ENCODE peak calls at places on chromosomes 12 and 14, in nine cellular contexts. N is GM23338, B is stomach, G is breast epithelium, E is spleen, W is HCT116, I is vagina, M is upper lobe of left lung, U is Panc1. C is an unnamed sample.

GRCh38 chr12:115478505-115478904 is 794.5 kb upstream of the TBX3 start:
- DNase-seq in N (no peak), B (no peak), G (no peak), E (no peak), W (no peak), I (peak), M (no peak), U (no peak), C (no peak)

GRCh38 chr12:92030618-92031017 is 115.0 kb downstream of the BTG1 start:
- DNase-seq in N (no peak), B (peak), G (peak), E (peak), W (no peak), I (no peak), M (peak), U (no peak), C (no peak)

GRCh38 chr14:57957441-57957840 is 91.5 kb upstream of the SLC35F4 start:
- DNase-seq in N (no peak), B (no peak), G (no peak), E (no peak), W (no peak), I (no peak), M (no peak), U (no peak), C (no peak)

GRCh38 chr14:43207189-43207588 is 1299.9 kb downstream of the FSCB start:
- DNase-seq in N (no peak), B (no peak), G (no peak), E (no peak), W (no peak), I (no peak), M (no peak), U (no peak), C (no peak)

GRCh38 chr14:54208751-54209150 is 188.1 kb upstream of the CDKN3 start:
- DNase-seq in N (no peak), B (no peak), G (no peak), E (no peak), W (no peak), I (no peak), M (no peak), U (no peak), C (no peak)

GRCh38 chr14:104425171-104425681 is 154.3 kb upstream of the C14orf180 start:
- DNase-seq in N (no peak), B (no peak), G (no peak), E (no peak), W (no peak), I (peak), M (no peak), U (no peak), C (no peak)

GRCh38 chr12:81502912-81503695 is 256.0 kb downstream of the PPFIA2 start:
- DNase-seq in N (no peak), B (no peak), G (no peak), E (no peak), W (no peak), I (no peak), M (no peak), U (no peak), C (no peak)

GRCh38 chr12:60577607-60578006 is 981.8 kb downstream of the SLC16A7 start:
- DNase-seq in N (no peak), B (no peak), G (no peak), E (no peak), W (no peak), I (no peak), M (no peak), U (no peak), C (no peak)

GRCh38 chr14:97976861-97977260 is 1179.7 kb downstream of the VRK1 start:
- DNase-seq in N (no peak), B (no peak), G (no peak), E (no peak), W (no peak), I (no peak), M (peak), U (no peak), C (no peak)

GRCh38 chr12:18546399-18546798 is 191.4 kb downstream of the PLCZ1 start:
- DNase-seq in N (no peak), B (no peak), G (no peak), E (no peak), W (no peak), I (no peak), M (no peak), U (no peak), C (no peak)

GRCh38 chr14:106459971-106460730 is 933.8 kb downstream of the TMEM121 start:
- DNase-seq in N (peak), B (no peak), G (no peak), E (no peak), W (no peak), I (no peak), M (no peak), U (no peak), C (peak)

GRCh38 chr14:106460916-106461315 is 934.5 kb downstream of the TMEM121 start:
- DNase-seq in N (no peak), B (no peak), G (no peak), E (no peak), W (no peak), I (no peak), M (no peak), U (no peak), C (no peak)

DNA sequence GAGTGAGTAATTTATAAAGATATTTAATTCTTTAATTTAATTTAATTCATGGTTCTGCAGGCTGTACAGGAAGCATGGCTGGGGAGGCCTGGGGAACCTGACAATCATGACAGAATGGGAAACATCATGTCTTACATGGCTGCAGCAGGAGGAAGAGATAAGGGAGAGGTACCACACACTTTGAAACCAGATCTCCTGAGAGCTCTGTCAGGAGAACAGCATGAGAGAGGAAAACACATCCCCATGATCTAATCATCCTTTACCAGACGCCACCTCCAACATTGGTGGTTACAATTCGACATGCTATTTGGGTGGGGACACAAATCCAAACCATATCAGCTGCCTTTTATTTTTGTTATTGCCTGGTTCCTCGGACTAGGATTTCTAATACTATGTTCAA is 928.6 kb downstream of the TMEM121 start:
- DNase-seq in N (no peak), B (no peak), G (no peak), E (no peak), W (no peak), I (no peak), M (no peak), U (no peak), C (no peak)
- TF ChIP-seq POLR2AphosphoS5 in N (no peak), B (no peak), G (no peak), E (no peak), W (no peak), I (no peak), M (no peak), U (no peak), C (no peak)

GRCh38 chr14:55276736-55277135 is 5.5 kb downstream of the FBXO34 start:
- DNase-seq in N (no peak), B (no peak), G (no peak), E (no peak), W (no peak), I (no peak), M (no peak), U (no peak), C (no peak)
- TF ChIP-seq CTCF in N (no peak), B (no peak), G (no peak), E (no peak), W (no peak), I (no peak), M (no peak), U (no peak), C (no peak)

GRCh38 chr14:94446126-94446525 is 6.5 kb downstream of the SERPINA11 start:
- DNase-seq in N (no peak), B (no peak), G (no peak), E (no peak), W (no peak), I (peak), M (no peak), U (no peak), C (no peak)

GRCh38 chr14:94447986-94448808 is 4.4 kb downstream of the SERPINA11 start:
- DNase-seq in N (no peak), B (no peak), G (peak), E (no peak), W (no peak), I (peak), M (no peak), U (no peak), C (no peak)

GRCh38 chr14:94445003-94445402 is 7.6 kb downstream of the SERPINA11 start:
- DNase-seq in N (no peak), B (no peak), G (no peak), E (no peak), W (no peak), I (peak), M (no peak), U (no peak), C (no peak)

GRCh38 chr14:94449930-94450329 is 2.7 kb downstream of the SERPINA11 start:
- DNase-seq in N (no peak), B (no peak), G (no peak), E (no peak), W (no peak), I (peak), M (no peak), U (no peak), C (no peak)

DNA sequence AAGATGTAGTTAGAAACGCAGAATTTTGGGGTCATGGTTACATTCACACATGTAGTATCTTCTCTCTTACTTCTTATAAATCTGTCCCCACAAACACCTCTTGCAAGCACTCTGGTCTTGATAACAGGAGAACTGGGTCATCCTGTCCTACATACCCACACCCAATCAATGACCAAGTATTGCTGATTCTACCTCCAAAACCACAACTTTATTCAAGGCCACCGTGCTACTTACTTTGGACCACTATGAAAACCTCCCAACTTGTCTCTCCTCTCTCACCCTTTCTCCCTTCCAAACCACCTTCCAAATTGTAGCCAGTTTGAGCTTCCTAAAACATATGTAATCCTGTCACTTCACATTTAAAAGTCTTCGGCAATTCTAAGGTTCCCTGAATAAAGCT is 5.4 kb downstream of the SERPINA11 start:
- DNase-seq in N (no peak), B (no peak), G (no peak), E (no peak), W (no peak), I (peak), M (no peak), U (no peak), C (no peak)
- TF ChIP-seq POLR2AphosphoS5 in N (no peak), B (no peak), G (no peak), E (no peak), W (no peak), I (no peak), M (no peak), U (no peak), C (no peak)

GRCh38 chr12:22544038-22544979 is at the start of gene C2CD5:
- DNase-seq in N (peak), B (peak), G (peak), E (peak), W (peak), I (peak), M (peak), U (peak), C (peak)
- TF ChIP-seq CTCF in N (peak), B (peak), G (no peak), E (no peak), W (no peak), I (no peak), M (peak), U (peak), C (no peak)

GRCh38 chr12:56628671-56629458 is 1.3 kb downstream of the BAZ2A start:
- DNase-seq in N (peak), B (peak), G (peak), E (peak), W (no peak), I (no peak), M (peak), U (no peak), C (no peak)
- TF ChIP-seq POLR2AphosphoS5 in N (no peak), B (peak), G (peak), E (no peak), W (no peak), I (peak), M (peak), U (no peak), C (peak)

GRCh38 chr14:90536511-90537191 is 139.8 kb downstream of the CALM1 start:
- DNase-seq in N (no peak), B (no peak), G (no peak), E (no peak), W (no peak), I (no peak), M (no peak), U (no peak), C (no peak)
- TF ChIP-seq CTCF in N (no peak), B (no peak), G (no peak), E (no peak), W (no peak), I (no peak), M (no peak), U (no peak), C (no peak)

DNA sequence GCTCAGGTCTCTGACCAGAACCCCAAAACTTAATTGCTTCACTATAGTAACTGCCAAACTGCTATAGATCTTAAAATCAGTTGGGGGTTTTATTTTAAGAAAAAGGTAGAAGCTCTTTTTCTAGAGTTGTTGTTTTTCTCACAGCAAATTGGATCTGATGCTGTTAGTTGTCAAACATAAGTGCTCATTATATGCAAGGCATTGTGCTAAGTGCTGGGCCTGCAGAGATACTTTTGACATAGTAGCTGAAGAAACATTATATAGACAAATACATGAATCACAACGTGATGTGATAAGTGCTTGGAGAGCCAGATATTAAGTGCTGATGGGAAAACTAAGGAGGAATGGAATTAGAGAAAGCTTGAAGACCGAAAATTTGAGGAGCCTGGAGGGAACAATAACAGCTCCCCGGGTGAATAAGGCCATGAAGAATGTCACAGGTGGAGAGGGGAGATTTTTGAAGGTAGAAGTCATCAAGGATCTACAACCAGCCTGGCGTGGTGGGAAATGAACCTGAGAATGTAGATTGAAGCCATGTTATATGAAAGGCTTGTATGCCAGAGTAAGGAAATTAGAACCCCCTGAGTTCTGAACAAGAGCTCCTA is 126.5 kb downstream of the DYRK2 start:
- DNase-seq in N (no peak), B (no peak), G (no peak), E (no peak), W (no peak), I (no peak), M (no peak), U (no peak), C (no peak)
- TF ChIP-seq POLR2AphosphoS5 in N (no peak), B (no peak), G (no peak), E (no peak), W (no peak), I (no peak), M (no peak), U (no peak), C (no peak)

DNA sequence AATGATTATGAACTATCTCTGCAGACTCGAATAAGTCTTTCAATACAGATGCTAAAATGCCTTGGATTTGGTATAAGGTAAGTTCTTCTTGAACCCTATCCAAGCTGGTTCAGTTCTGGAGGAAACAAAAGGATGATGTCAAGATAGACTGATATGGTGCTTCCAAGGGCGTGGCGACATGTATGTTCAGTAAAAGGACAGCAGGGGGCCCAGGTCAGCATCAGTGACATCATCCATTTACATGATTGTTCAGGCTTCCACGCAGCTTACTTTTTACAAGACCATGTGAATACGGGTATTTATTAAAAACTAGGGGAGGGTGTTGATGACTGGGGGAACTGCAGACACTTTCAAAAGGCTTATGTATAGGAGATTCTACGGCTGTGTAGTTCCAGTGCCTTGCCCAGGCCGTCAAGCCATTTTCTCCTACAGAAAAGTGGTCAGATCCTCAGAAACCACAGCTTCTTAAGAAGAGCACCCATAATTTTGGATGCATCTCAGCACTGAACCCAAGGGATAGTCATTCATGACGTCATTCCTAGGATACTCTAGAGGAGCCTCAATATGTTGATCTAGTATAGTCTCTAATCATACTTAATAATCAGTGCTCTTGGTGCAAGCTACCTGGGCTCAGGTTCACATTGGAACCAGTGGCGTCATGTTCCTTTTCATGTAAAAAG is 527.7 kb downstream of the FUT8 start:
- DNase-seq in N (peak), B (no peak), G (no peak), E (no peak), W (peak), I (no peak), M (no peak), U (no peak), C (no peak)
- TF ChIP-seq CTCF in N (peak), B (no peak), G (no peak), E (peak), W (no peak), I (no peak), M (no peak), U (peak), C (no peak)

GRCh38 chr12:104480826-104481457 is 24.2 kb downstream of the CHST11 start:
- DNase-seq in N (no peak), B (peak), G (no peak), E (peak), W (peak), I (no peak), M (peak), U (no peak), C (peak)

GRCh38 chr12:104479141-104479662 is 22.5 kb downstream of the CHST11 start:
- DNase-seq in N (no peak), B (no peak), G (no peak), E (no peak), W (no peak), I (no peak), M (no peak), U (no peak), C (no peak)

GRCh38 chr12:104477812-104478388 is 21.2 kb downstream of the CHST11 start:
- DNase-seq in N (no peak), B (no peak), G (no peak), E (no peak), W (no peak), I (no peak), M (no peak), U (no peak), C (no peak)

GRCh38 chr12:104480012-104480411 is 23.3 kb downstream of the CHST11 start:
- DNase-seq in N (no peak), B (no peak), G (no peak), E (no peak), W (no peak), I (no peak), M (no peak), U (no peak), C (no peak)

DNA sequence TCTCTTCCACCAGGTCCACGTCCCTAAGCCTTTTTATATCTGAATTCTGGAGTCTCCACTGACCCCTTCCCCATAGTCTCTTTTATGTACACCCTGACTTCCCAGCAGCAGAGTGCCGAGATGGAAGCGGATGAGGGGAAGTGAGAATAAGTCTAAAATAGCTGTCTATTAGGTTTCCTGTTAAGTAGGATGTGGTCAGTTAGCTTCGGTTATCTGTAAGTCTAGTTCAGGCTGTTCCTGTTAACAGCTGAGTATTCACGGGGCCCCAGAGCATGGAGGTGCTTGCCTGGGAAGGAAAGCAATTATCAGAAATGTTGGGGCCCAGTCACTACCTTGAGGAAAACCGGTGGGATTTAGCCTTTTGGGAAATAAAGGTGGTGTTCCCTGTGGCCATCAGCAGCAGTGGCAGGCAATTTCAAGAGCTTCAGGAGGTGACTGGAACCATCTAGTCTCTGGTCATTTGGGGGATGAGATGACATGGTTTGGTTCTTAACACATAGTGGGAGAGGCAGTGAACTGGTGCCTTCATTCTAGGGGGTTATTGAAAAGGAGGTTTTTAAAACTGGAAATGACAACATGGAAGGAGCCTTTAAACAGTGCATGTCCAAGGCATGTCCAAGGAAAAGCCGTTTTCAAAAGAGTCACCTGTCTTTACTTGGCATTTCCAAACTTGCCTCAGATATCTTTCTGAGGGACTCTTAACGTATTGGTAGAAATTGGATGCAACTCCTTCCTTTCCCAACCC is 21.8 kb downstream of the CHST11 start:
- DNase-seq in N (no peak), B (no peak), G (no peak), E (peak), W (no peak), I (no peak), M (peak), U (no peak), C (no peak)
- TF ChIP-seq POLR2AphosphoS5 in N (no peak), B (peak), G (no peak), E (no peak), W (no peak), I (no peak), M (no peak), U (no peak), C (peak)

DNA sequence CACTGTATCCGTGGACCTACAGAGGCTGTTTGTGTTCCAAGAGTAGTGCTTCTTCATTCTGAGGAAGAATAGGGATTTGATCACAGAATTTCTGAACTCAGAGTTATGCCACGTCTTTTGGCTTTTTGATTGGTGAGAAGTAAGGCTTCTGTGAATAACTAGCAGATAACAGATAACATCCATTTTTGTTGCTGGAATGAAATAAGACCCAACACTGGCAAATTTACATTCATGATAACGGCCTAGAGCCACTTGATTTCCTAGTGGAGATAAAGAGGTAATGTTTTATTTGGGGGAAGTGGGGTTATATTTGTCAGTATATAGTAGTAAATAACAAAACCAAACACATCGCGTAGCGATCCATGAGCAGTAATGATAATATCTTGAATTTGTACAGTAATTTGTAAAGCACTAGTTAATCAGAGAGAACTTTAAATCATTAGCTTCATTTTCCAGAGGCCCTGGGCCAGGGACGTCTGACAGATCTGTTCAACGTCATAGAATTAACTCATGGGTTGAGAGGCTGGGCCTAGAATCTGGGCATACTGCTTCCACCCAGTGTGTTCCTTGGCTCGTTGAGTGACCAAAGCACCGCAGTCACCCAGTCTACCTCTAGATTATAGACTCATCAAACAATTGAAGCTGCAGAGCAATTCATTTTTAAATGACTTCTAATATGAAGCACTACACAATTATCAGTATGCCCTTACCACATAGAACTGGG is 79.6 kb downstream of the HMGA2 start:
- DNase-seq in N (no peak), B (no peak), G (no peak), E (no peak), W (no peak), I (no peak), M (no peak), U (no peak), C (no peak)
- TF ChIP-seq CTCF in N (no peak), B (no peak), G (no peak), E (no peak), W (no peak), I (no peak), M (no peak), U (no peak), C (no peak)